ENCODE peak calls at places on chromosomes 13 and 19, in four cellular contexts. One of them, this sample, is unnamed.
A peak's percentile ranks its signal among the peaks of the same experiment; 100 is the strongest.

GRCh38 chr19:548841-549830 is 5.3 kb downstream of the GZMM start:
- DNase-seq in upper lobe of right lung: no peak
- DNase-seq in mammary epithelial cell: no peak
- DNase-seq in fibroblast of mammary gland: no peak
- DNase-seq in this sample: no peak

GRCh38 chr19:10454267-10454666 is 33.9 kb downstream of the PDE4A start:
- DNase-seq in upper lobe of right lung: no peak
- DNase-seq in mammary epithelial cell: no peak
- DNase-seq in fibroblast of mammary gland: peak; percentile 19
- DNase-seq in this sample: no peak

GRCh38 chr13:114107686-114108081 is 24.7 kb downstream of the RASA3 start:
- DNase-seq in upper lobe of right lung: peak; percentile 65
- DNase-seq in mammary epithelial cell: no peak
- DNase-seq in fibroblast of mammary gland: peak; percentile 89
- DNase-seq in this sample: peak; percentile 80

GRCh38 chr13:49560270-49561063 is 24.9 kb downstream of the RCBTB1 start:
- DNase-seq in upper lobe of right lung: no peak
- DNase-seq in mammary epithelial cell: peak; percentile 53
- DNase-seq in fibroblast of mammary gland: no peak
- DNase-seq in this sample: no peak

GRCh38 chr19:16825312-16826168 is 3.7 kb upstream of the SIN3B start:
- DNase-seq in upper lobe of right lung: no peak
- DNase-seq in mammary epithelial cell: peak; percentile 48
- DNase-seq in fibroblast of mammary gland: peak; percentile 87
- DNase-seq in this sample: peak; percentile 81

GRCh38 chr19:16378291-16378889 is 53.8 kb downstream of the KLF2 start:
- DNase-seq in upper lobe of right lung: no peak
- DNase-seq in mammary epithelial cell: no peak
- DNase-seq in fibroblast of mammary gland: no peak
- DNase-seq in this sample: peak; percentile 71

GRCh38 chr13:109687559-109688448 is 98.6 kb downstream of the IRS2 start:
- DNase-seq in upper lobe of right lung: no peak
- DNase-seq in mammary epithelial cell: no peak
- DNase-seq in fibroblast of mammary gland: no peak
- DNase-seq in this sample: no peak

GRCh38 chr13:44230736-44231135 is 142.9 kb upstream of the SERP2 start:
- DNase-seq in upper lobe of right lung: no peak
- DNase-seq in mammary epithelial cell: no peak
- DNase-seq in fibroblast of mammary gland: no peak
- DNase-seq in this sample: no peak

GRCh38 chr13:110415669-110416068 is 108.6 kb downstream of the COL4A2 start:
- DNase-seq in upper lobe of right lung: no peak
- DNase-seq in mammary epithelial cell: peak; percentile 78
- DNase-seq in fibroblast of mammary gland: peak; percentile 62
- DNase-seq in this sample: no peak

GRCh38 chr19:2488405-2488941 is 12.5 kb downstream of the GADD45B start:
- DNase-seq in upper lobe of right lung: no peak
- DNase-seq in mammary epithelial cell: no peak
- DNase-seq in fibroblast of mammary gland: no peak
- DNase-seq in this sample: no peak

GRCh38 chr13:36142735-36143134 is 11.6 kb upstream of the DCLK1 start:
- DNase-seq in upper lobe of right lung: no peak
- DNase-seq in mammary epithelial cell: no peak
- DNase-seq in fibroblast of mammary gland: no peak
- DNase-seq in this sample: no peak

GRCh38 chr19:51339313-51339686 is 2.6 kb downstream of the VSIG10L start:
- DNase-seq in upper lobe of right lung: no peak
- DNase-seq in mammary epithelial cell: no peak
- DNase-seq in fibroblast of mammary gland: no peak
- DNase-seq in this sample: no peak

GRCh38 chr13:40344270-40345148 is 321.9 kb downstream of the FOXO1 start:
- DNase-seq in upper lobe of right lung: no peak
- DNase-seq in mammary epithelial cell: no peak
- DNase-seq in fibroblast of mammary gland: peak; percentile 36
- DNase-seq in this sample: no peak

GRCh38 chr19:48613024-48613851 is 1.6 kb downstream of the FAM83E start:
- DNase-seq in upper lobe of right lung: peak; percentile 78
- DNase-seq in mammary epithelial cell: no peak
- DNase-seq in fibroblast of mammary gland: no peak
- DNase-seq in this sample: no peak

GRCh38 chr19:51702754-51703654 is 9.9 kb downstream of the SPACA6 start:
- DNase-seq in upper lobe of right lung: peak; percentile 77
- DNase-seq in mammary epithelial cell: no peak
- DNase-seq in fibroblast of mammary gland: no peak
- DNase-seq in this sample: no peak

GRCh38 chr13:46675016-46675415 is 121.9 kb downstream of the ESD start:
- DNase-seq in upper lobe of right lung: no peak
- DNase-seq in mammary epithelial cell: no peak
- DNase-seq in fibroblast of mammary gland: peak; percentile 54
- DNase-seq in this sample: no peak

GRCh38 chr13:53694814-53695533 is 666.4 kb downstream of the OLFM4 start:
- DNase-seq in upper lobe of right lung: no peak
- DNase-seq in mammary epithelial cell: no peak
- DNase-seq in fibroblast of mammary gland: no peak
- DNase-seq in this sample: no peak

GRCh38 chr19:34555447-34555846 is 73.9 kb downstream of the WTIP start:
- DNase-seq in upper lobe of right lung: no peak
- DNase-seq in mammary epithelial cell: peak; percentile 9
- DNase-seq in fibroblast of mammary gland: peak; percentile 3
- DNase-seq in this sample: no peak

GRCh38 chr13:111429064-111429558 is 108.7 kb downstream of the TEX29 start:
- DNase-seq in upper lobe of right lung: no peak
- DNase-seq in mammary epithelial cell: peak; percentile 4
- DNase-seq in fibroblast of mammary gland: peak; percentile 30
- DNase-seq in this sample: no peak

GRCh38 chr13:97437729-97438128 is 3.8 kb downstream of the RAP2A start:
- DNase-seq in upper lobe of right lung: no peak
- DNase-seq in mammary epithelial cell: no peak
- DNase-seq in fibroblast of mammary gland: no peak
- DNase-seq in this sample: no peak

This sample was measured in posterior vena cava.